ENCODE peak calls at places on chromosomes 13 and 19, in seven cellular contexts. V, X, O, S, Z, B and F are unnamed samples.

GRCh38 chr13:75393839-75394238 is 88.1 kb downstream of the TBC1D4 start:
- DNase-seq in V (no peak), X (no peak), O (no peak), S (peak), Z (no peak), B (no peak), F (no peak)

GRCh38 chr19:39542198-39542597 is 2.2 kb upstream of the EID2 start:
- DNase-seq in V (no peak), X (peak), O (no peak), S (no peak), Z (no peak), B (peak), F (no peak)

GRCh38 chr19:48963371-48964204 is 1.5 kb upstream of the FTL start:
- DNase-seq in V (peak), X (peak), O (peak), S (peak), Z (no peak), B (peak), F (peak)

GRCh38 chr19:31444931-31445330 is 95.7 kb upstream of the TSHZ3 start:
- DNase-seq in V (no peak), X (no peak), O (no peak), S (no peak), Z (no peak), B (no peak), F (no peak)

GRCh38 chr13:97308735-97309429 is 86.7 kb downstream of the MBNL2 start:
- DNase-seq in V (no peak), X (no peak), O (peak), S (peak), Z (no peak), B (no peak), F (no peak)

GRCh38 chr13:77584111-77584510 is 48.6 kb downstream of the SCEL start:
- DNase-seq in V (no peak), X (no peak), O (no peak), S (no peak), Z (no peak), B (no peak), F (no peak)

GRCh38 chr13:24997367-24997967 is 98.5 kb upstream of the PABPC3 start:
- DNase-seq in V (no peak), X (no peak), O (peak), S (peak), Z (peak), B (no peak), F (no peak)

GRCh38 chr19:15702590-15702930 is 25.3 kb upstream of the OR10H2 start:
- DNase-seq in V (no peak), X (peak), O (no peak), S (no peak), Z (peak), B (no peak), F (no peak)

GRCh38 chr19:43380771-43381386 is 27.4 kb downstream of the CD177 start:
- DNase-seq in V (no peak), X (peak), O (no peak), S (no peak), Z (no peak), B (no peak), F (no peak)

GRCh38 chr13:25980255-25980654 is 71.6 kb downstream of the SHISA2 start:
- DNase-seq in V (peak), X (peak), O (peak), S (peak), Z (peak), B (no peak), F (no peak)

GRCh38 chr13:99572921-99573320 is 71.6 kb downstream of the TM9SF2 start:
- DNase-seq in V (no peak), X (no peak), O (no peak), S (no peak), Z (no peak), B (no peak), F (no peak)

GRCh38 chr19:28482221-28482620 is 730.7 kb downstream of the UQCRFS1 start:
- DNase-seq in V (peak), X (peak), O (no peak), S (no peak), Z (no peak), B (peak), F (no peak)

GRCh38 chr13:19791953-19792537 is 9.3 kb upstream of the PSPC1 start:
- DNase-seq in V (peak), X (peak), O (no peak), S (no peak), Z (no peak), B (no peak), F (no peak)

GRCh38 chr13:40452038-40452666 is 214.3 kb downstream of the FOXO1 start:
- DNase-seq in V (no peak), X (no peak), O (no peak), S (no peak), Z (no peak), B (no peak), F (no peak)

GRCh38 chr19:45439569-45440258 is 16.0 kb upstream of the ERCC1 start:
- DNase-seq in V (peak), X (peak), O (peak), S (peak), Z (peak), B (peak), F (no peak)

GRCh38 chr19:45439190-45439568 is 15.5 kb upstream of the ERCC1 start:
- DNase-seq in V (no peak), X (no peak), O (no peak), S (no peak), Z (no peak), B (no peak), F (no peak)

GRCh38 chr19:45440873-45441654 is 17.3 kb upstream of the ERCC1 start:
- DNase-seq in V (peak), X (peak), O (peak), S (peak), Z (peak), B (no peak), F (no peak)

GRCh38 chr19:45442408-45442926 is 18.8 kb upstream of the ERCC1 start:
- DNase-seq in V (no peak), X (no peak), O (no peak), S (no peak), Z (no peak), B (no peak), F (no peak)

DNA sequence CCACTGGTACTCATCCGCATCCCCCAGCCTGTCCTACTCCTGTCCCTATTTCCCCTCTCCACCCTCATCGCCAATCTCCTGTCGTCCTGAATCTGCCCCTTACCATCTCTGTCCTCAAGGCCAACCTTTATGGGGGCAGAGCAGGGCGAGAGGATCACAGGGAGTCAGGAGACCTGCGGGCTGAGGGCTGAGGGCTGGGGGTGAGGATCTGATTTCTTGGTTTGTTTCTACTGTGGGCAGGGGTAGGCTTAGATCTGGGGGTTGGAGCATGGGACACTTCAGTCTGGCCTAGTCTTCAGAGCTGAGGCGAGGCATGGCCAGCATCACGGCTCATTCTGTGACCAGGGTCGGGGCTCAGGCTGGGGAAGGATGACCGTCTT is 16.5 kb upstream of the ERCC1 start:
- DNase-seq in V (no peak), X (no peak), O (no peak), S (no peak), Z (no peak), B (no peak), F (no peak)
- H3K18ac ChIP-seq in V (peak), X (no peak), O (peak), S (peak), Z (peak), B (no peak), F (peak)

GRCh38 chr19:41700381-41701195 is 7.8 kb upstream of the CEACAM5 start:
- DNase-seq in V (peak), X (no peak), O (no peak), S (no peak), Z (no peak), B (no peak), F (no peak)
- H2BK120ac ChIP-seq in V (no peak), X (no peak), O (no peak), S (no peak), Z (no peak), B (no peak), F (no peak)

DNA sequence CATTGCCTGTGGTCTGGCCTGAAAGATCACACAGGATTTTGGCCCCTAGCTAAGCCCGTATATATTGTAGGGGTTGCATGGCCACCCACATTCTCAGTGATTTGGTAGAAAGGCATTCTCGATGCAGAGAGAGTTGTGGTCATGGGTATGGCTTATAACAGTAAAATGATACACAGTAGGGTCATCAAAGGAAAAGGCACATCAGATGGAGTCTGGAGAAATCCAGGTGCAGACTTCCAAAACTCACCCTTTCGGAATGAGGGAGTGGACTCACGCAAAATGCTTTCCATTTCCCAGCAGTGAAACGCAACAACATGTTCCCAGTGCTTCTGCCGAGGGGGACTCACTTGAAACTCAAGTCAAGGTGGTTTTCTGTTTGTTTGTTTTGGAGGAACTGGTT is 802.5 kb upstream of the SLITRK1 start:
- DNase-seq in V (no peak), X (no peak), O (no peak), S (peak), Z (no peak), B (no peak), F (no peak)
- H2AK5ac ChIP-seq in V (no peak), X (no peak), O (no peak), S (no peak), Z (no peak), B (no peak), F (no peak)

DNA sequence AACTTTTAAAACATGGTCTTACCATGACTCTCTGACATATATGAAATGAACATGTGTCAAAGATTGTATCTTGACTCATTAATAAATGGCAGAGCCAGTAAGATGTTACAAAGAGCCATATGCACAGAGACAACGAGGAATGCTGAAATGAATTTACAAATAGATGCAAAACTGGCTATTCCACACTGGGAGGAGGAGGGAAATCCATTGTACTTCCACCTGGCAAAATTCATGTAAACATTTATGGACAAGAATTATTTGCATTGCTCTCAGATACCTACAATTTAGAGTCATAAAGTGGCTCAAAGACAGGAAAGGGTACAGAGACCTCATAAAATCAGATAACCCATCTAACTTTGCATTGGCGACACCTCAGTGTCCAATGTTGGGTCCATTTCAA is 1.9 kb upstream of the KLK13 start:
- DNase-seq in V (no peak), X (no peak), O (no peak), S (no peak), Z (no peak), B (no peak), F (no peak)
- H3K18ac ChIP-seq in V (no peak), X (no peak), O (no peak), S (no peak), Z (no peak), B (no peak), F (no peak)

GRCh38 chr13:22076658-22077057 is 405.8 kb downstream of the FGF9 start:
- DNase-seq in V (no peak), X (no peak), O (no peak), S (no peak), Z (no peak), B (no peak), F (no peak)

GRCh38 chr13:22077764-22078163 is 406.9 kb downstream of the FGF9 start:
- DNase-seq in V (no peak), X (no peak), O (no peak), S (no peak), Z (no peak), B (no peak), F (no peak)

GRCh38 chr13:22073718-22074117 is 402.8 kb downstream of the FGF9 start:
- DNase-seq in V (no peak), X (no peak), O (no peak), S (no peak), Z (no peak), B (no peak), F (no peak)

GRCh38 chr13:22077205-22077683 is 406.4 kb downstream of the FGF9 start:
- DNase-seq in V (no peak), X (no peak), O (no peak), S (peak), Z (no peak), B (no peak), F (no peak)

DNA sequence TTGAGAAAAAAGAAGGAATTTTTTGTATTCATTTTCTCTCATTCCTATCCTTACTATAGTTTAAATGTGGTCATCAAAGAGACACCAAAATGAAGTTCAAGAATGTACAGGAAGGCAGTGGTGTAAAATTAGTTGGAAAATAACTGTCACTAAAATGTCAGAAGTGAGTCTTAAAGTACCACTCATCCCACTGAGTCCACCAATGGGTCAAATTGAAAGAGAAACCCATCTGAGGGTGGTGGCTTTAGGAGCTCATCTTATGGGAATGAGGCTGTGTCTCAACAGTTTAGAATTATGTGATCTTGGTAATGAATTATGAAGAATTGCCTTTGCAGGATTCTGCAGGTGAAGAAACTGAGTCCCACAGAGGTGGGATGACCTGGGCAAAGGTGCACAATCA is 403.5 kb downstream of the FGF9 start:
- DNase-seq in V (no peak), X (no peak), O (no peak), S (no peak), Z (no peak), B (no peak), F (no peak)
- H2BK120ac ChIP-seq in V (no peak), X (no peak), O (no peak), S (no peak), Z (no peak), B (no peak), F (no peak)